ENCODE peak calls at places on chromosome 10, in four cellular contexts. A is progenitor cell of endocrine pancreas, H is mesothelial cell of epicardium, X is left ventricle myocardium inferior. W is an unnamed sample.

GRCh38 chr10:20596065-20596760 is 300.9 kb downstream of the NEBL start:
- DNase-seq in A (no peak), H (no peak), X (no peak), W (no peak)

GRCh38 chr10:137031-137430 is 1.8 kb downstream of the ZMYND11 start:
- DNase-seq in A (no peak), H (no peak), X (no peak), W (no peak)

GRCh38 chr10:113093188-113094113 is 143.4 kb downstream of the TCF7L2 start:
- DNase-seq in A (no peak), H (no peak), X (no peak), W (no peak)

GRCh38 chr10:71615538-71616329 is 103.8 kb downstream of the C10orf105 start:
- DNase-seq in A (no peak), H (no peak), X (no peak), W (no peak)

GRCh38 chr10:6114758-6115410 is 26.1 kb downstream of the RBM17 start:
- DNase-seq in A (no peak), H (no peak), X (no peak), W (no peak)

GRCh38 chr10:47181057-47181849 is 118.7 kb upstream of the GDF10 start:
- DNase-seq in A (no peak), H (no peak), X (no peak), W (no peak)

GRCh38 chr10:131025333-131025732 is 286.2 kb downstream of the TCERG1L start:
- DNase-seq in A (no peak), H (no peak), X (no peak), W (peak)

GRCh38 chr10:132302911-132303310 is 4.8 kb downstream of the STK32C start:
- DNase-seq in A (no peak), H (no peak), X (no peak), W (peak)

GRCh38 chr10:95201736-95202135 is 7.7 kb downstream of the ACSM6 start:
- DNase-seq in A (no peak), H (no peak), X (no peak), W (no peak)

GRCh38 chr10:129617768-129618167 is 150.7 kb downstream of the MGMT start:
- DNase-seq in A (no peak), H (no peak), X (no peak), W (no peak)

GRCh38 chr10:119299531-119299930 is 92.2 kb downstream of the GRK5 start:
- DNase-seq in A (no peak), H (no peak), X (no peak), W (no peak)

GRCh38 chr10:132113206-132113605 is 47.5 kb downstream of the JAKMIP3 start:
- DNase-seq in A (no peak), H (no peak), X (peak), W (peak)

GRCh38 chr10:121244791-121245190 is 353.5 kb downstream of the FGFR2 start:
- DNase-seq in A (no peak), H (no peak), X (no peak), W (no peak)

GRCh38 chr10:109308971-109309370 is 614.3 kb downstream of the XPNPEP1 start:
- DNase-seq in A (no peak), H (no peak), X (no peak), W (no peak)

GRCh38 chr10:62514079-62514693 is 140.0 kb downstream of the ZNF365 start:
- DNase-seq in A (no peak), H (no peak), X (no peak), W (no peak)

GRCh38 chr10:53102424-53102823 is 329.8 kb upstream of the MBL2 start:
- DNase-seq in A (no peak), H (no peak), X (no peak), W (no peak)

GRCh38 chr10:78333362-78334143 is 299.9 kb downstream of the RPS24 start:
- DNase-seq in A (no peak), H (no peak), X (no peak), W (no peak)

GRCh38 chr10:25661632-25662031 is 272.4 kb upstream of the MYO3A start:
- DNase-seq in A (no peak), H (no peak), X (no peak), W (no peak)

GRCh38 chr10:73854310-73854709 is 20.0 kb downstream of the CAMK2G start:
- DNase-seq in A (no peak), H (no peak), X (no peak), W (no peak)

GRCh38 chr10:38025283-38025682 is 14.8 kb downstream of the ZNF33A start:
- DNase-seq in A (no peak), H (no peak), X (no peak), W (no peak)

GRCh38 chr10:80541144-80541750 is 3.5 kb downstream of the SH2D4B start:
- DNase-seq in A (no peak), H (no peak), X (peak), W (no peak)

GRCh38 chr10:111137587-111137986 is 60.8 kb downstream of the ADRA2A start:
- DNase-seq in A (no peak), H (no peak), X (no peak), W (no peak)

GRCh38 chr10:83167081-83167480 is 972.2 kb upstream of the GHITM start:
- DNase-seq in A (no peak), H (no peak), X (no peak), W (no peak)

GRCh38 chr10:114245128-114245791 is 6.2 kb downstream of the VWA2 start:
- DNase-seq in A (no peak), H (no peak), X (no peak), W (no peak)

GRCh38 chr10:33612551-33612950 is 278.1 kb upstream of the NRP1 start:
- DNase-seq in A (no peak), H (no peak), X (no peak), W (no peak)

GRCh38 chr10:127743205-127743604 is 6.2 kb downstream of the FOXI2 start:
- DNase-seq in A (no peak), H (no peak), X (no peak), W (no peak)

GRCh38 chr10:7520496-7521485 is 110.0 kb upstream of the SFMBT2 start:
- DNase-seq in A (no peak), H (no peak), X (no peak), W (no peak)

GRCh38 chr10:7518693-7519092 is 107.9 kb upstream of the SFMBT2 start:
- DNase-seq in A (no peak), H (no peak), X (no peak), W (no peak)

GRCh38 chr10:7523656-7524055 is 112.8 kb upstream of the SFMBT2 start:
- DNase-seq in A (no peak), H (no peak), X (no peak), W (no peak)

GRCh38 chr10:7515549-7515948 is 104.7 kb upstream of the SFMBT2 start:
- DNase-seq in A (no peak), H (no peak), X (no peak), W (no peak)

DNA sequence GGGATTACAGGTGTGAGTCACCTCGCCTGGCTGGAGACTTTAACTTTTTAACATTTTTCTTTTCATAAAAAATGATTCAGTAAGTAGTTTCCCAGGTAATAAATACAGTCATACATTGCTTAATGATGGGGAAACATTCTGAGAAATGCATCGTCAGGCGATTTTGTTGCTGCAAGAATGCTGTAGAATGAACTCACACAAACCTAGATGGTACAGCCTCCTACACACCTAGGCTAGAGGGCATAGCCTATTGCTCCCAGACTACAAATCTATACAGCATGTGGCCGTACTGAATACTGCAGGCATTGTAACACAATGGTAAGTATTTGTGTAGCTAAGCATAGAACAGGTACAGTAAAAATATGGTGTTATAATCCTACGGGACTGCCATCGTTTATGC is 108.5 kb upstream of the SFMBT2 start:
- DNase-seq in A (no peak), H (no peak), X (no peak), W (no peak)
- TF ChIP-seq CTCF in A (no peak), H (no peak), X (no peak), W (no peak)

DNA sequence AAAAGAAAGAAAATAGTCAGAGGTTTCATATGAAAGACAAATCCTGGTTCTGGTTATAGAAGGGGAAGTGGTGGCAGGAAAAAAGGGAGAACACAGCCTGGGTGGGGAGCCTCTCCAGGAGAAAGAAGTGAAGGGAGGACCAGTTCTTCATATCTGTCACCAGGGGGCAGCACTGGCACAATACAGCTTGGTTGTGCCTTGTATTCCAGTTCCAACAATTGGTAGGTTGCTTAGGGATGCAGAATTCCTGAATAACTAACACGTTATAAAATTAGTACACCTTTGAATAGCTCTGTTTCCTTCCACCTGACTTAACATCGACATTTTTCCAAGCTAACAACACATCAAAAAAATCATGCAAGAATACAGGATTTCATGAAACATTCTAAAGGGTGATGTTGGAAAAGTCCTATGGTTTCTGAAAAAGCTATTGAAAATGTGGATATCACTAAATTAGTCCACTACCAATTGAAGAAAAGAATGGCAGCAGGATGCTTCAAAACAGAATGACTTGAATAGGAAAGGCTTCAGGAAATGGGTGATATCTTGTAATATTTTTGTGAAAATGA is 52.9 kb downstream of the CYP26A1 start:
- DNase-seq in A (no peak), H (no peak), X (no peak), W (no peak)
- TF ChIP-seq CTCF in A (peak), H (no peak), X (no peak), W (peak)

GRCh38 chr10:15516284-15516956 is 145.3 kb upstream of the FAM171A1 start:
- DNase-seq in A (no peak), H (no peak), X (no peak), W (no peak)

GRCh38 chr10:15515207-15515606 is 144.1 kb upstream of the FAM171A1 start:
- DNase-seq in A (no peak), H (no peak), X (no peak), W (no peak)

GRCh38 chr10:15510963-15511362 is 139.9 kb upstream of the FAM171A1 start:
- DNase-seq in A (no peak), H (no peak), X (no peak), W (no peak)
- TF ChIP-seq CTCF in A (no peak), H (no peak), X (no peak), W (no peak)

GRCh38 chr10:91643700-91644099 is 10.8 kb upstream of the PPP1R3C start:
- DNase-seq in A (no peak), H (no peak), X (no peak), W (no peak)
- TF ChIP-seq CTCF in A (peak), H (peak), X (peak), W (peak)

GRCh38 chr10:48649349-48649944 is 35.2 kb upstream of the WDFY4 start:
- DNase-seq in A (no peak), H (no peak), X (no peak), W (no peak)
- TF ChIP-seq CTCF in A (no peak), H (no peak), X (no peak), W (peak)